ENCODE peak calls at places on chromosomes 6 and 20, in five cellular contexts. One of them, this sample, is unnamed.

GRCh38 chr20:7332169-7332568 is 564.7 kb downstream of the BMP2 start:
- DNase-seq in gastrocnemius medialis: no peak
- DNase-seq in fibroblast of villous mesenchyme: no peak
- DNase-seq in neural crest cell: no peak
- DNase-seq in upper lobe of left lung: no peak
- DNase-seq in this sample: no peak

GRCh38 chr6:170208171-170208601 is 82.7 kb downstream of the DLL1 start:
- DNase-seq in gastrocnemius medialis: no peak
- DNase-seq in fibroblast of villous mesenchyme: no peak
- DNase-seq in neural crest cell: no peak
- DNase-seq in upper lobe of left lung: peak; percentile 14
- DNase-seq in this sample: no peak

GRCh38 chr6:68108243-68108835 is 526.7 kb upstream of the ADGRB3 start:
- DNase-seq in gastrocnemius medialis: no peak
- DNase-seq in fibroblast of villous mesenchyme: peak; percentile 18
- DNase-seq in neural crest cell: no peak
- DNase-seq in upper lobe of left lung: no peak
- DNase-seq in this sample: no peak

GRCh38 chr6:85975957-85976356 is 333.3 kb upstream of the SYNCRIP start:
- DNase-seq in gastrocnemius medialis: no peak
- DNase-seq in fibroblast of villous mesenchyme: no peak
- DNase-seq in neural crest cell: no peak
- DNase-seq in upper lobe of left lung: no peak
- DNase-seq in this sample: no peak

GRCh38 chr20:57695940-57696339 is 13.9 kb downstream of the PMEPA1 start:
- DNase-seq in gastrocnemius medialis: no peak
- DNase-seq in fibroblast of villous mesenchyme: no peak
- DNase-seq in neural crest cell: no peak
- DNase-seq in upper lobe of left lung: no peak
- DNase-seq in this sample: no peak

GRCh38 chr6:12572884-12573824 is 143.4 kb upstream of the PHACTR1 start:
- DNase-seq in gastrocnemius medialis: no peak
- DNase-seq in fibroblast of villous mesenchyme: peak; percentile 38
- DNase-seq in neural crest cell: no peak
- DNase-seq in upper lobe of left lung: no peak
- DNase-seq in this sample: no peak

GRCh38 chr6:160400426-160400825 is 52.2 kb downstream of the SLC22A3 start:
- DNase-seq in gastrocnemius medialis: peak; percentile 36
- DNase-seq in fibroblast of villous mesenchyme: peak; percentile 27
- DNase-seq in neural crest cell: no peak
- DNase-seq in upper lobe of left lung: peak; percentile 45
- DNase-seq in this sample: no peak

GRCh38 chr6:144390202-144390601 is 105.1 kb downstream of the UTRN start:
- DNase-seq in gastrocnemius medialis: no peak
- DNase-seq in fibroblast of villous mesenchyme: no peak
- DNase-seq in neural crest cell: no peak
- DNase-seq in upper lobe of left lung: no peak
- DNase-seq in this sample: no peak

GRCh38 chr6:41659935-41660334 is 21.7 kb downstream of the MDFI start:
- DNase-seq in gastrocnemius medialis: no peak
- DNase-seq in fibroblast of villous mesenchyme: no peak
- DNase-seq in neural crest cell: no peak
- DNase-seq in upper lobe of left lung: no peak
- DNase-seq in this sample: no peak

GRCh38 chr20:51525241-51526104 is 17.0 kb downstream of the NFATC2 start:
- DNase-seq in gastrocnemius medialis: no peak
- DNase-seq in fibroblast of villous mesenchyme: no peak
- DNase-seq in neural crest cell: no peak
- DNase-seq in upper lobe of left lung: no peak
- DNase-seq in this sample: peak; percentile 31

GRCh38 chr6:110341671-110342304 is 16.4 kb downstream of the METTL24 start:
- DNase-seq in gastrocnemius medialis: no peak
- DNase-seq in fibroblast of villous mesenchyme: peak; percentile 52
- DNase-seq in neural crest cell: peak; percentile 43
- DNase-seq in upper lobe of left lung: no peak
- DNase-seq in this sample: no peak

GRCh38 chr6:139536751-139537617 is 162.5 kb upstream of the CITED2 start:
- DNase-seq in gastrocnemius medialis: no peak
- DNase-seq in fibroblast of villous mesenchyme: no peak
- DNase-seq in neural crest cell: no peak
- DNase-seq in upper lobe of left lung: peak; percentile 38
- DNase-seq in this sample: no peak

GRCh38 chr6:93975159-93975558 is 555.8 kb upstream of the EPHA7 start:
- DNase-seq in gastrocnemius medialis: no peak
- DNase-seq in fibroblast of villous mesenchyme: no peak
- DNase-seq in neural crest cell: no peak
- DNase-seq in upper lobe of left lung: no peak
- DNase-seq in this sample: no peak

GRCh38 chr20:16170406-16170971 is 402.8 kb downstream of the KIF16B start:
- DNase-seq in gastrocnemius medialis: no peak
- DNase-seq in fibroblast of villous mesenchyme: no peak
- DNase-seq in neural crest cell: no peak
- DNase-seq in upper lobe of left lung: no peak
- DNase-seq in this sample: no peak

GRCh38 chr20:46823271-46823747 is 71.3 kb upstream of the EYA2 start:
- DNase-seq in gastrocnemius medialis: no peak
- DNase-seq in fibroblast of villous mesenchyme: no peak
- DNase-seq in neural crest cell: no peak
- DNase-seq in upper lobe of left lung: no peak
- DNase-seq in this sample: no peak

GRCh38 chr6:37483917-37484785 is 15.5 kb downstream of the CCDC167 start:
- DNase-seq in gastrocnemius medialis: no peak
- DNase-seq in fibroblast of villous mesenchyme: peak; percentile 33
- DNase-seq in neural crest cell: peak; percentile 72
- DNase-seq in upper lobe of left lung: peak; percentile 52
- DNase-seq in this sample: peak; percentile 72

DNA sequence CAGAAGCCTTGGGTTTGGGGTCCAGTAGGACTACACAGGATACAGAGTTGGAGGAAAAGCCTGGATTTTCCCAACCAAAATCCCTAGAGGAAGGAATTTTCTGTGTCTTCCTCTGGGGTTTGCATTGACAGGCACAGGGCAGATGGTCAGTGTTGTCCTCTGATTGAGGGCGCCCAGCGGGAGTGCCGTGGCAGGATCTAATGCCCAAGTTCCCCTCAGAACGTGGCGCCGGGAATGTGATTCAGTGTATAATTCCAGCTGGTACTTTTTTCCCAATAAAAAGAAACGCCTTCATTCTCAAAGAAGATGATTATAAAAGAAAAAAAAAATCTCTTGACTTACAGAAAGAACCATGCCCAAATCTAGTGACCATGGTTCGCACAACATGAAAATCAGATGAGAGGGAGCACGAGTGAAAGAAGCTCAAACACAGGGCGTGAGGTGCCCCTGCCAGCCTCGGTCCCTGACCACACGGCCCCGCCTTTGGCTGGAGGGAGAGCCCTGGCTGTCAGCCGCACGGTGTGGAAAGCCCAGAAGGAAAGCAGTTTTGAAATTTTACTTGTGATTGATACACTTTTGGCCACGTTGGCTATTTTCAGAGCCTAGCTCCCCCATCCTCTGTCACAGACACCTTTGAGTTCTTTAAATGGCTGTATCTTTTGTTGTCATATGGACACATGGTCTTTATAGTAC is 31.6 kb downstream of the VEGFA start:
- DNase-seq in gastrocnemius medialis: no peak
- DNase-seq in fibroblast of villous mesenchyme: no peak
- DNase-seq in neural crest cell: no peak
- DNase-seq in upper lobe of left lung: peak; percentile 59
- DNase-seq in this sample: no peak
- TF ChIP-seq CTCF in gastrocnemius medialis: peak; percentile 3
- TF ChIP-seq CTCF in fibroblast of villous mesenchyme: peak; percentile 2
- TF ChIP-seq CTCF in neural crest cell: no peak
- TF ChIP-seq CTCF in upper lobe of left lung: no peak
- TF ChIP-seq CTCF in this sample: no peak

GRCh38 chr20:43432498-43432897 is 25.2 kb upstream of the SRSF6 start:
- DNase-seq in gastrocnemius medialis: no peak
- DNase-seq in fibroblast of villous mesenchyme: no peak
- DNase-seq in neural crest cell: no peak
- DNase-seq in upper lobe of left lung: no peak
- DNase-seq in this sample: no peak
- TF ChIP-seq CTCF in gastrocnemius medialis: no peak
- TF ChIP-seq CTCF in fibroblast of villous mesenchyme: no peak
- TF ChIP-seq CTCF in neural crest cell: no peak
- TF ChIP-seq CTCF in upper lobe of left lung: no peak
- TF ChIP-seq CTCF in this sample: no peak

DNA sequence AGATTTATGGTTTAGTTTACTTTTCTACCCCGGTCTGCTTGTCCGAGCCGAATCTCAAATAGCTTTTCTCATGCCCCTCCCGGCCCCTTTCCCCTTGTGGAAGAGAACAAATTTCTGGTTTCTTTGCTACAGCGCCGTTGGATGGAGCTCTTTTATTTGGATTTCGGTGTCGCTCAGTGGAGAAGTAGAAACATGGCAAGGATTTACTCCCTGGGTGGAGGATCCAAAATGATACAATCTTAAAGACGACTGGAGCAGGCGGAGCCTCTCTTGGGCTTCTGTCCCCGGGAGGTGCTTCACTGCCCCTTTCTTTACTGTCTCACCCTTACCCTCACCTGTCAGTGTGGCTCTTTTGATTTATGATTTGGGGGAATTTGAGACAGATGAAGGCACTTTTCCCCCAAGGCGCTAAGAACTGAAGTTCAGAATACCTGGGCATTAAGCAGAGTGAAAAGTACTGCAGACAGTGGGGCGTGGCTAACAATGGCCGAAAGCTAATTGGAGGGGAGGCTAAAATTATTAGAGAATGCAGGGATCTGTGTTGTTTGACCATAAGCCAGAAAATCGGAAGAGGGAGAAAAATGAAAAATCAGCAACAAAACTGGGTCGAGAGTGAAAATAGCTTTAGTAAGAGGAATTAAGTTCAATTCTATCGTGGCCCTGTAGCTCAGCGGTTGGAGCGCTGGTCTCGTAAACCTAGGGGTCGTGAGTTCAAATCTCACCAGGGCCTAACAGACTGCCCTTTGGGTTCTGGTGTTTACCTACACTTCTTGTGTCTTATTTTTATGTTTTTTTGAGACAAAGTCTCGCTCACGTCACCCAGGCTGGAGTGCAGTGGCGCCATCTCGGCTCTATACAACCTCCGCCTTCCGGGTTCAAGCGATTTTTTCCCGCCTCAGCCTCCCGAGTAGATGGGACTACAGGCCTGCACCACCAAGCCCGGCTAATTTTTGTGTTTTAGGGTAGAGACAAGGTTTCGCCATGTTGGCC is 145.1 kb upstream of the ZNF184 start:
- DNase-seq in gastrocnemius medialis: no peak
- DNase-seq in fibroblast of villous mesenchyme: peak; percentile 41
- DNase-seq in neural crest cell: no peak
- DNase-seq in upper lobe of left lung: no peak
- DNase-seq in this sample: no peak
- TF ChIP-seq CTCF in gastrocnemius medialis: no peak
- TF ChIP-seq CTCF in fibroblast of villous mesenchyme: no peak
- TF ChIP-seq CTCF in neural crest cell: peak; percentile 34
- TF ChIP-seq CTCF in upper lobe of left lung: no peak
- TF ChIP-seq CTCF in this sample: no peak

GRCh38 chr20:40249805-40250204 is 439.2 kb downstream of the MAFB start:
- DNase-seq in gastrocnemius medialis: no peak
- DNase-seq in fibroblast of villous mesenchyme: no peak
- DNase-seq in neural crest cell: no peak
- DNase-seq in upper lobe of left lung: no peak
- DNase-seq in this sample: no peak

GRCh38 chr20:40245829-40246228 is 443.2 kb downstream of the MAFB start:
- DNase-seq in gastrocnemius medialis: no peak
- DNase-seq in fibroblast of villous mesenchyme: no peak
- DNase-seq in neural crest cell: no peak
- DNase-seq in upper lobe of left lung: no peak
- DNase-seq in this sample: no peak

GRCh38 chr20:40255368-40255767 is 433.7 kb downstream of the MAFB start:
- DNase-seq in gastrocnemius medialis: no peak
- DNase-seq in fibroblast of villous mesenchyme: peak; percentile 36
- DNase-seq in neural crest cell: no peak
- DNase-seq in upper lobe of left lung: no peak
- DNase-seq in this sample: no peak

GRCh38 chr20:40254023-40254772 is 434.8 kb downstream of the MAFB start:
- DNase-seq in gastrocnemius medialis: no peak
- DNase-seq in fibroblast of villous mesenchyme: peak; percentile 56
- DNase-seq in neural crest cell: no peak
- DNase-seq in upper lobe of left lung: no peak
- DNase-seq in this sample: no peak

DNA sequence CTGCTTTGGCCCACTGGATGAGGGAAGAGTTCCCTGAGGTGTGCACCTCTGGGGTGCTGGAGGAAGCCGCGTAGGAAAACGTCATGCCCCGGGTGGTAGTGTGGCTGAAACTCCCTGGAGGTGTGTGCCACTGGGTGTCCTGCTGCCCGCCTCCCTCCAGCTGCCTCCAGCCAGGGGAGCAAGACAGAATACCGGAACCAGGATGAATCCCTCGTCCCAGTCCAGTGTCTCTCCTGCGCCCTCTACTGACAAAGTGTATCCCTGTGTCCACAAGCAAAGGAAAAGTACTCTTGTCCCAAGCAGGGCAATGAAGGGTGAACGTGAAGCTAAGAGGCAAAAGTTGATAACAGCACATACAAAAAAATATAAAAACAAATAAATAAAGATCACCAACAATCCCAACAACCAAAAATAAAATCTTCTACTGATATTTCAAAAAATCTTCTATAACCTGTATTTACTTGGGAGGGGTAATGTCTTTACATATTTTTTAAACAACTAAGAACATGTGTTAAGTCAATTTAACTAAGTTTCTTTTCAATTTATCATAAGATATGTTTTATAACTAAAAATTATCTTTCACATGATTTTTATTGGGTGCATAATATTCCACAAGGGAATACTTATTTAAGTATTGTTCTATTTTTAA is 437.6 kb downstream of the MAFB start:
- DNase-seq in gastrocnemius medialis: no peak
- DNase-seq in fibroblast of villous mesenchyme: peak; percentile 20
- DNase-seq in neural crest cell: no peak
- DNase-seq in upper lobe of left lung: peak; percentile 33
- DNase-seq in this sample: no peak
- TF ChIP-seq CTCF in gastrocnemius medialis: peak; percentile 21
- TF ChIP-seq CTCF in fibroblast of villous mesenchyme: peak; percentile 57
- TF ChIP-seq CTCF in neural crest cell: peak; percentile 37
- TF ChIP-seq CTCF in upper lobe of left lung: peak; percentile 46
- TF ChIP-seq CTCF in this sample: no peak

GRCh38 chr6:5078121-5078695 is 6.9 kb upstream of the PPP1R3G start:
- DNase-seq in gastrocnemius medialis: no peak
- DNase-seq in fibroblast of villous mesenchyme: peak; percentile 16
- DNase-seq in neural crest cell: no peak
- DNase-seq in upper lobe of left lung: no peak
- DNase-seq in this sample: no peak
- TF ChIP-seq CTCF in gastrocnemius medialis: no peak
- TF ChIP-seq CTCF in fibroblast of villous mesenchyme: no peak
- TF ChIP-seq CTCF in neural crest cell: no peak
- TF ChIP-seq CTCF in upper lobe of left lung: no peak
- TF ChIP-seq CTCF in this sample: no peak

GRCh38 chr6:117791012-117791411 is 115.7 kb downstream of the NUS1 start:
- DNase-seq in gastrocnemius medialis: no peak
- DNase-seq in fibroblast of villous mesenchyme: no peak
- DNase-seq in neural crest cell: no peak
- DNase-seq in upper lobe of left lung: no peak
- DNase-seq in this sample: no peak

DNA sequence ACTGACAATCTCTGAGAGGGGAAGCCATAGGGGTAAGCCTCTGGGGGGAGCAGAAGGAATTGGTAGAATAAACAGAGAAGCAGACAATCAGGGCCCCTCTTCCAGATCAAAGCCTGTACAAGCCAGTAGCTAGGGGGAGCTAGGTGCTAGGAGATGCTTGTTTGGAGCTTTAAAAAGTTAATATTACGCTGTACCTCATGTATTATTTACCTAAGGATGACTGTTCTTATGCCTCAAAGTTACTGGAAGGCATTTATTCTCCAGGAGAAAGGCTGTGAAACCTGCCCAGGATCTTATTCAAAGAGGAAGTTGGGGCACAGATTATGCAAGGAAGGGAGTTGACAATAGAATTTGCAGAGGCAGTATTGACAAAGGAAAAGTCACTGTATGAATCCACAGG is 111.8 kb upstream of the SLC35F1 start:
- DNase-seq in gastrocnemius medialis: no peak
- DNase-seq in fibroblast of villous mesenchyme: no peak
- DNase-seq in neural crest cell: no peak
- DNase-seq in upper lobe of left lung: no peak
- DNase-seq in this sample: no peak
- TF ChIP-seq CTCF in gastrocnemius medialis: no peak
- TF ChIP-seq CTCF in fibroblast of villous mesenchyme: no peak
- TF ChIP-seq CTCF in neural crest cell: no peak
- TF ChIP-seq CTCF in upper lobe of left lung: no peak
- TF ChIP-seq CTCF in this sample: no peak